ENCODE peak calls at places on chromosomes 1 and 21, in seven cellular contexts. F is NT2/D1, S is testis, O is PC-3, E is psoas muscle, B is heart left ventricle, W is tibial nerve. A is an unnamed sample. For H3K9me3, the result is how much of the 10 kb centered on the place peaks cover.

GRCh38 chr1:170126691-170127090 is 19.1 kb upstream of the NTMT2 start:
- DNase-seq in F (peak), S (no peak), O (no peak), E (no peak), B (no peak), W (no peak), A (no peak)

GRCh38 chr1:86018311-86018923 is 138.2 kb downstream of the COL24A1 start:
- DNase-seq in F (peak), S (peak), O (peak), E (no peak), B (no peak), W (peak), A (peak)

GRCh38 chr1:162144853-162145252 is 75.4 kb downstream of the NOS1AP start:
- DNase-seq in F (peak), S (no peak), O (no peak), E (no peak), B (no peak), W (no peak), A (no peak)

GRCh38 chr1:7538033-7538432 is 233.1 kb upstream of the VAMP3 start:
- DNase-seq in F (peak), S (no peak), O (peak), E (no peak), B (peak), W (no peak), A (no peak)

GRCh38 chr1:223180803-223181321 is 37.8 kb upstream of the TLR5 start:
- DNase-seq in F (peak), S (peak), O (no peak), E (no peak), B (no peak), W (peak), A (no peak)

GRCh38 chr1:189939967-189940366 is 537.7 kb downstream of the BRINP3 start:
- DNase-seq in F (no peak), S (no peak), O (peak), E (no peak), B (no peak), W (no peak), A (no peak)

GRCh38 chr21:37006521-37007291 is at the start of gene RIPPLY3:
- DNase-seq in F (no peak), S (no peak), O (peak), E (no peak), B (no peak), W (no peak), A (no peak)

GRCh38 chr1:68145418-68146126 is 86.8 kb downstream of the WLS start:
- DNase-seq in F (no peak), S (no peak), O (peak), E (no peak), B (no peak), W (no peak), A (no peak)

GRCh38 chr21:35232545-35233176 is 183.6 kb upstream of the RUNX1 start:
- DNase-seq in F (peak), S (peak), O (peak), E (peak), B (no peak), W (no peak), A (no peak)

GRCh38 chr1:27361044-27361402 is 5.7 kb downstream of the MAP3K6 start:
- DNase-seq in F (no peak), S (no peak), O (no peak), E (no peak), B (no peak), W (no peak), A (no peak)

GRCh38 chr1:19073311-19074186 is 117.1 kb upstream of the IFFO2 start:
- DNase-seq in F (no peak), S (peak), O (no peak), E (peak), B (peak), W (no peak), A (no peak)

GRCh38 chr1:116556289-116557006 is 14.4 kb downstream of the CD58 start:
- DNase-seq in F (no peak), S (no peak), O (peak), E (peak), B (peak), W (no peak), A (no peak)

GRCh38 chr1:222950892-222951291 is 136.1 kb downstream of the DISP1 start:
- DNase-seq in F (no peak), S (no peak), O (peak), E (no peak), B (no peak), W (no peak), A (no peak)

GRCh38 chr1:238913210-238913609 is 473.2 kb upstream of the CHRM3 start:
- DNase-seq in F (no peak), S (no peak), O (no peak), E (no peak), B (no peak), W (no peak), A (no peak)

GRCh38 chr1:238916828-238917227 is 469.5 kb upstream of the CHRM3 start:
- DNase-seq in F (no peak), S (no peak), O (peak), E (no peak), B (no peak), W (no peak), A (no peak)

GRCh38 chr1:238912148-238912547 is 474.2 kb upstream of the CHRM3 start:
- DNase-seq in F (no peak), S (no peak), O (no peak), E (no peak), B (no peak), W (no peak), A (no peak)

GRCh38 chr1:238914346-238914745 is 472.0 kb upstream of the CHRM3 start:
- DNase-seq in F (no peak), S (no peak), O (no peak), E (no peak), B (no peak), W (no peak), A (no peak)
- H3K9me3 ChIP-seq in F (under half), S (under half), O (under half), E (under half), B (under half), W (under half), A (under half)

GRCh38 chr1:247942624-247943023 is 6.0 kb upstream of the OR2L8 start:
- DNase-seq in F (no peak), S (no peak), O (no peak), E (no peak), B (no peak), W (no peak), A (no peak)
- H3K9me3 ChIP-seq in F (under half), S (under half), O (under half), E (under half), B (under half), W (under half), A (under half)

DNA sequence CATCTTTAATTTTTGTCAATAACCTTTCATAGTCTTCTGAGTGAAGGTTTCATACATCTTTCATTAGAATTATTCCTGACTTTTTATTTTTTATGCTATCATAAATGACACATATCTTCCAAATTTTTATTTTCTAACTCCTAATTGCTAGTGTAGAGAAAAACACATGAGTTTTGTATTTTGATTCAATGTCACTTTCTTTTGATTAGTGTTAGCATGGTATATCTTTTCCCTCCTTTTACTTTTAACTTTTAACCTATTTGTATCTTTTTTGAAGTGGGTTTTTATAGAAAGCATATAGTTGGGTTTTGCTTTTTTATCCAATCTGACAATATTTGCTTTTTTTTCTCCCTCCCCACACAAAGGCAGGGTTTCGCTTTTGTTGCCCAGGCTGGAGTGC is 43.2 kb downstream of the SDCCAG8 start:
- DNase-seq in F (no peak), S (no peak), O (no peak), E (no peak), B (no peak), W (no peak), A (no peak)
- H3K9me3 ChIP-seq in F (under half), S (under half), O (under half), E (under half), B (under half), W (under half), A (under half)

GRCh38 chr1:173239058-173239457 is 31.9 kb upstream of the TNFSF4 start:
- DNase-seq in F (no peak), S (no peak), O (no peak), E (no peak), B (no peak), W (no peak), A (no peak)

GRCh38 chr1:173240609-173241008 is 33.5 kb upstream of the TNFSF4 start:
- DNase-seq in F (no peak), S (no peak), O (no peak), E (no peak), B (no peak), W (no peak), A (no peak)

GRCh38 chr1:173241528-173242347 is 34.6 kb upstream of the TNFSF4 start:
- DNase-seq in F (no peak), S (no peak), O (no peak), E (no peak), B (no peak), W (no peak), A (no peak)

GRCh38 chr1:173245892-173246291 is 38.8 kb upstream of the TNFSF4 start:
- DNase-seq in F (no peak), S (no peak), O (no peak), E (no peak), B (no peak), W (no peak), A (no peak)

DNA sequence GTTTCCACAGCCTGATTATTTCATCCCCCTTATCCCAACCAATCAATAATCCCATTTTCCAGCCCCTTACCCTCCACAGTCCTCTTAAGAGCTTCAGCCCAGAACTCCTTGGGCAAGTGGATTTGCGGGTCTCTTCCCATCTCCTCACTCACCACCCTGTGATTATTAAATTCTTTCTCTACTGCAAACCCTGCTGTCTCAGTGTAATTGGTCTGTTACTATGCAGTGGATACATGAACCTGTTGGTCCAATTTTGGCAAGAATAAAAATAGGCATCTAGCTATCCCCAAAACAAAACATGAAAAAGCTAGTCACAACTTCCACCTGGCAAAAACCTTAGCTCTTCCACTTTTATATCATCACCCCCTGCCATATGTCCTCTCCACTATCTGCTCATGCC is 36.2 kb upstream of the TNFSF4 start:
- DNase-seq in F (no peak), S (no peak), O (no peak), E (no peak), B (no peak), W (no peak), A (no peak)
- H3K9me3 ChIP-seq in F (under half), S (under half), O (under half), E (under half), B (under half), W (under half), A (under half)

A was measured in OCI-LY7.